ENCODE peak calls at places on chromosomes 6 and 20, in four cellular contexts. Q, T, Y and I are unnamed samples.

GRCh38 chr6:5190467-5190866 is 70.3 kb downstream of the LYRM4 start:
- DNase-seq in Q (no peak), T (no peak), Y (no peak), I (peak; percentile 92)

GRCh38 chr6:6851862-6852261 is 255.9 kb upstream of the RREB1 start:
- DNase-seq in Q (no peak), T (no peak), Y (no peak), I (no peak)

GRCh38 chr6:57221191-57221935 is 744 bp downstream of the RAB23 start:
- DNase-seq in Q (peak; percentile 41), T (no peak), Y (peak; percentile 62), I (no peak)

GRCh38 chr20:59789641-59790040 is 143.8 kb downstream of the SYCP2 start:
- DNase-seq in Q (no peak), T (no peak), Y (no peak), I (no peak)

GRCh38 chr6:127606131-127606562 is 29.2 kb downstream of the C6orf58 start:
- DNase-seq in Q (no peak), T (peak; percentile 11), Y (no peak), I (peak; percentile 19)

GRCh38 chr6:136415351-136416005 is 125.8 kb upstream of the BCLAF1 start:
- DNase-seq in Q (no peak), T (no peak), Y (no peak), I (no peak)

GRCh38 chr6:45447721-45448120 is 70.0 kb upstream of the SUPT3H start:
- DNase-seq in Q (no peak), T (no peak), Y (no peak), I (no peak)

GRCh38 chr6:1325471-1326309 is 13.8 kb downstream of the FOXQ1 start:
- DNase-seq in Q (no peak), T (peak; percentile 90), Y (no peak), I (no peak)

GRCh38 chr6:14129572-14129971 is 12.0 kb downstream of the CD83 start:
- DNase-seq in Q (no peak), T (peak; percentile 56), Y (peak; percentile 60), I (peak; percentile 54)

GRCh38 chr20:10798811-10799210 is 125.0 kb upstream of the JAG1 start:
- DNase-seq in Q (no peak), T (no peak), Y (no peak), I (peak; percentile 73)

GRCh38 chr6:107517274-107517673 is 27.4 kb downstream of the SOBP start:
- DNase-seq in Q (no peak), T (no peak), Y (no peak), I (no peak)

GRCh38 chr20:19094959-19095541 is 117.4 kb upstream of the SLC24A3 start:
- DNase-seq in Q (no peak), T (no peak), Y (peak; percentile 38), I (no peak)

GRCh38 chr20:61263084-61263695 is 11.1 kb downstream of the CDH4 start:
- DNase-seq in Q (peak; percentile 40), T (no peak), Y (no peak), I (no peak)

GRCh38 chr6:44036699-44037101 is 90.6 kb downstream of the MRPL14 start:
- DNase-seq in Q (no peak), T (no peak), Y (no peak), I (no peak)

GRCh38 chr6:166849762-166850181 is 106.6 kb downstream of the RNASET2 start:
- DNase-seq in Q (no peak), T (no peak), Y (no peak), I (no peak)

GRCh38 chr6:97669191-97669651 is 386.2 kb upstream of the MMS22L start:
- DNase-seq in Q (no peak), T (no peak), Y (no peak), I (peak; percentile 16)

GRCh38 chr6:151067684-151068596 is 171.8 kb upstream of the AKAP12 start:
- DNase-seq in Q (no peak), T (peak; percentile 58), Y (peak; percentile 40), I (peak; percentile 68)

GRCh38 chr6:153140299-153140698 is 9.2 kb upstream of the RGS17 start:
- DNase-seq in Q (no peak), T (no peak), Y (no peak), I (no peak)

GRCh38 chr20:34129518-34130162 is 17.6 kb upstream of the EIF2S2 start:
- DNase-seq in Q (peak; percentile 41), T (peak; percentile 44), Y (peak; percentile 52), I (no peak)

GRCh38 chr6:87702589-87702945 is 534 bp upstream of the AKIRIN2 start:
- DNase-seq in Q (no peak), T (no peak), Y (no peak), I (no peak)

GRCh38 chr20:38210741-38211140 is 45.7 kb upstream of the TGM2 start:
- DNase-seq in Q (no peak), T (no peak), Y (no peak), I (no peak)

GRCh38 chr6:157551041-157551832 is 170.2 kb downstream of the ZDHHC14 start:
- DNase-seq in Q (no peak), T (no peak), Y (no peak), I (no peak)

GRCh38 chr6:146805546-146806325 is 207.0 kb downstream of the ADGB start:
- DNase-seq in Q (no peak), T (no peak), Y (no peak), I (no peak)

DNA sequence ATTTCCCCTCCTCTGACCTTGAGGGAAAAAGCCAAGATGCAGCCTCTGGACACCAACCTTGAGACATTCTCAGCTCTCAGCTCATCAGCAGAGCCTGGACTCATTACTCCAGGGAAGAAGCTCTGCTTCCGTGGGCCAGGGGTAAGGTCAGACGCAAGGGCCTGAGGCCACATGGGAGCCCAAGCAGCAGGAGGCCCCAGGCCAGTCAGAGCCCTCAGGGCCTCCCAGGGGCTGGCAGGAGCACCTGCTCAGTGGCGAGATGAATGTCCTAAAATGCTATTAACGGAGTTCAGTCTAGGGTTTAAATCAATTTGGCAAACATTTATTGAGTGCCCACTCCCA is 208.6 kb downstream of the ERMARD start:
- DNase-seq in Q (no peak), T (no peak), Y (no peak), I (no peak)
- TF ChIP-seq CTCF in Q (no peak), T (no peak), Y (no peak), I (no peak)

GRCh38 chr6:145453376-145453775 is 281.9 kb downstream of the EPM2A start:
- DNase-seq in Q (no peak), T (no peak), Y (no peak), I (no peak)
- TF ChIP-seq CTCF in Q (no peak), T (no peak), Y (no peak), I (peak; percentile 51)

DNA sequence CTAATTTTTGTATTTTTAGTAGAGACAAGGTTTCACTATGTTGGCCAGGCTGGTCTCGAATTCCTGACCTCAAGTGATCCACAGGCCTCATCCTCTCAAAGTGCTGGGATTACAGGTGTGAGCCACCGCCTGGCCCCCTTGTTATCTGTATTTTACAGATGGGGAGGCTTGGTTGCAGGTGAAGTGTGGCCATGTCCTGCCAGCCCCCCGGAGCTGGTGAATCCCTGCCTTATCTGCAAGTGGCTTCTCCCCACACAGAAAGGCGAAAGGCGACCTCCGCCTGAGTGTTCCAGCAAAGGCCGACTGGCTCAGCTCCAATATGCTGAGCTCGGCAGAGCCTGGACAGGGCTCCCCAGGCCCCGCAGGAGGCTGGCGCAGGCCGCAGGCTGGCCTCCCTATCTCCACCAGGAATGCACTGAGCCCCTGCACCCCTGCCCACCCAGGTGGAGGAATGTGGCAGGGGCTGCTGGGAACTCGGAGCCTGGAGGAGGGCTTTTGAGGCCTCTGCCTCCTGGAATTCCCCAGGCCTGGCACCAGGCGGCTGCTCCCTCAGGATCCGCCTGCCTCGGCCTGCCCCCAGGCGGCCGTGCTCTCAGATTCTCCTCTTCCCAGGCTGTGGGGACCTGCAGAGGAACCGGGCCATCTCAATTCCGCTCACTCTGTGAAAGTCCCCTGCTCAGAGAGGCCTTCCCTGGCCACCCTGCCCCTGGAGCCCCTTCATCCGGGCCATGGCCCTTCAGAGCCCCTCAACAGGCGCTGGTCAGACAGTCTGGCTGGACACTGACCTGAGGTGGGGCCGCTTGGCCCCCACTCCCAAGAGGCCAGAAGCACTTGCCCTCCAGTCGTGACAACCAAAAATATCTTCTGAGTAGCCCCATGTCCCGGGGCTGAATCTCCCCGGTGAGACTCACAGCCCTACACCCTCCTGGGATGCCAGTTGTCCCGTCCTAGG is 9.3 kb upstream of the LAMA5 start:
- DNase-seq in Q (no peak), T (no peak), Y (no peak), I (peak; percentile 90)
- TF ChIP-seq CTCF in Q (no peak), T (peak; percentile 17), Y (peak; percentile 49), I (peak; percentile 74)

DNA sequence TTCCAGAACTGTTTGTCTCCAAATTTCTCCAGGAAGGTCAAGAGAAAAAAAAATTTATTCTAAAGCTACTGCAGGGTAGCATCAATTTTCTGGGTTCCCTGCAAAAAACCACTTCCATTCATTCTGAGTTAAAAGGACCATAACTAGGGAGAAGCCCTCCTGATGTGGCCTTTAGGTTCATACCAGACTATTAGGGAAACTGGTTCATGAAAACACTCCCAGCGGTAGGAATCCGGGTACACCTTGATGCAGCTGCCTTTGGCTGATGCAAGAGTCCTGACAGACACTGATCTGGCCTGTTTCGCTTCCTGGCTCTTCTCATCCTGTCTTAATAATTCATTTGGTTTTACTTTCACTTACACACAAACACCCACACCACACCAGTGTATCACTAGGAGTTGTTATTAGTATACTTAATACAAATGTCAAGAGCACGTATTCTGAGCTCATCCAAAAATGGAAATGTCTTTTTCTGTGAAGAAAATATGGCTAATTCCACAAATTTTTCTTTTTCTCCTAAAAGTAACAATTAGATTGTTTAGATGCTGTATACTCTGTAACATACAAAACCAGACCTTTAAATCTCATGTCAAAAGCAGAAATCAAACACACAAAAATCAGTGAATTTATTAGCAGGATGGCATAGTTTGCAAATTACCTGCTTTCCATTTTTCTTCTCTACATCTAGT is 38.4 kb upstream of the ARHGAP18 start:
- DNase-seq in Q (peak; percentile 51), T (no peak), Y (peak; percentile 50), I (no peak)
- TF ChIP-seq CTCF in Q (no peak), T (no peak), Y (no peak), I (no peak)

DNA sequence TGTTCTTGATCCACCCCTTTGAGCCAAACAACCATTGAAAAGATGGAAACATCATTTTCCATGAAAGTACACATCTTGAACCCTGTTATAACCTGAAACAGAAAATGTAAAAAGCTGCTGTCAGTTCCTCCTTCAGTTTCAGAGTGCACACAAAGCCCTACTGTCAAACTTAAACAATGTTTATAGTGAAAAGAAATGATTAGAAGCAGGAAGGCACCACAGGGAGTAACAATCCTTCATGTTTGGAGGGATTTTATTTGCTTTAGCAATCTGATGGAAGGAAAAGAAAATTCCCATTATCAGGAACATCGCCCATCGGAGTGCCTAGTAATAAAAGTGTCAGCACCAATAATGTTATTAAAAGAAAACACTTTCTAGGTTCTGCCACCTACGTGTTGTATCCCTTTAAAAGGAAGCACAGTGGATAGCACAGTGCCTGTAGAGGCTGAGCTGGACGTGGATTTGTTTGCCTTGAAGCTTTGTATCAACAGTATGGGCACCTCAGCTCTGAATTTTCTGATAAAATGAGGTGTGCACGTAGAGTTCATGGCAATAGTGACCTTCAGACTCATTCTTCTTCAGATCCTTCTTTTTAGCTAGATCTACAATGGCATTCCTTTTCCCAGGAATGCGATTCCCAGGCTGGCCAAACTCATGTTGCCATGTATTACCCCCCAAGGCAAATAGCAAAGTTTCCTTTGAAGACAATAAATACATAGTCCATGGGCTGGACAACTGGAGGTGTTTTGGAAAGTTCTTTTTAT is 16.1 kb upstream of the THBD start:
- DNase-seq in Q (no peak), T (no peak), Y (no peak), I (no peak)
- TF ChIP-seq CTCF in Q (no peak), T (no peak), Y (no peak), I (no peak)